ENCODE peak calls at places on chromosomes 1 and 21, in ten cellular contexts. J is CD8-positive, alpha-beta memory T cell; B is heart left ventricle; Y is fibroblast of lung; T is left lung; S is upper lobe of right lung; E is lower lobe of right lung; R is foreskin keratinocyte; U is A549; D is right atrium auricular region. A is an unnamed sample.
A peak's percentile ranks its signal among the peaks of the same experiment; 100 is the strongest.

GRCh38 chr1:43843684-43844083 is 89.9 kb upstream of the ARTN start:
- DNase-seq in J (no peak), B (no peak), Y (no peak), T (no peak), S (no peak), E (no peak), R (no peak), U (no peak), D (no peak), A (no peak)

GRCh38 chr1:227915564-227916553 is 31.9 kb downstream of the WNT9A start:
- DNase-seq in J (no peak), B (no peak), Y (no peak), T (no peak), S (no peak), E (no peak), R (peak; percentile 86), U (no peak), D (no peak), A (no peak)

GRCh38 chr21:26595971-26596370 is 22.9 kb upstream of the CYYR1 start:
- DNase-seq in J (no peak), B (no peak), Y (no peak), T (no peak), S (no peak), E (no peak), R (no peak), U (no peak), D (no peak), A (no peak)

GRCh38 chr1:232980336-232980978 is 30.0 kb downstream of the NTPCR start:
- DNase-seq in J (no peak), B (no peak), Y (peak; percentile 61), T (no peak), S (no peak), E (no peak), R (peak; percentile 44), U (no peak), D (peak; percentile 59), A (no peak)

GRCh38 chr1:3611170-3612019 is at the start of gene MEGF6:
- DNase-seq in J (peak; percentile 51), B (peak; percentile 69), Y (peak; percentile 29), T (peak; percentile 89), S (peak; percentile 93), E (peak; percentile 85), R (no peak), U (peak; percentile 58), D (peak; percentile 64), A (peak; percentile 80)

GRCh38 chr1:153985984-153986761 is at the start of gene RAB13:
- DNase-seq in J (no peak), B (peak; percentile 92), Y (peak; percentile 83), T (peak; percentile 89), S (peak; percentile 93), E (peak; percentile 88), R (peak; percentile 69), U (peak; percentile 94), D (peak; percentile 90), A (peak; percentile 93)

GRCh38 chr1:19945914-19946313 is 22.5 kb upstream of the PLA2G2E start:
- DNase-seq in J (no peak), B (no peak), Y (no peak), T (no peak), S (no peak), E (no peak), R (no peak), U (no peak), D (no peak), A (no peak)

GRCh38 chr1:16032388-16033100 is 10.7 kb downstream of the CLCNKA start:
- DNase-seq in J (no peak), B (peak; percentile 90), Y (peak; percentile 79), T (peak; percentile 78), S (peak; percentile 90), E (peak; percentile 87), R (peak; percentile 47), U (peak; percentile 77), D (peak; percentile 89), A (peak; percentile 92)

GRCh38 chr1:63116016-63116415 is 206.4 kb upstream of the FOXD3 start:
- DNase-seq in J (no peak), B (no peak), Y (no peak), T (no peak), S (no peak), E (no peak), R (no peak), U (no peak), D (no peak), A (no peak)

GRCh38 chr1:65149753-65150463 is 1.9 kb downstream of the AK4 start:
- DNase-seq in J (no peak), B (no peak), Y (no peak), T (no peak), S (no peak), E (no peak), R (no peak), U (no peak), D (no peak), A (no peak)

GRCh38 chr1:185585770-185586169 is 148.4 kb upstream of the HMCN1 start:
- DNase-seq in J (no peak), B (no peak), Y (no peak), T (no peak), S (no peak), E (no peak), R (no peak), U (peak; percentile 44), D (no peak), A (no peak)

GRCh38 chr1:151537112-151537511 is 3.0 kb upstream of the TUFT1 start:
- DNase-seq in J (no peak), B (no peak), Y (peak; percentile 99), T (no peak), S (no peak), E (no peak), R (peak; percentile 96), U (peak; percentile 71), D (no peak), A (no peak)

GRCh38 chr1:50724626-50725286 is 235.3 kb downstream of the FAF1 start:
- DNase-seq in J (no peak), B (no peak), Y (no peak), T (no peak), S (no peak), E (no peak), R (no peak), U (no peak), D (no peak), A (no peak)

GRCh38 chr1:21100496-21100895 is 76.2 kb downstream of the EIF4G3 start:
- DNase-seq in J (no peak), B (peak; percentile 35), Y (no peak), T (no peak), S (no peak), E (no peak), R (no peak), U (no peak), D (no peak), A (no peak)

GRCh38 chr1:54297596-54298283 is 97.8 kb downstream of the MRPL37 start:
- DNase-seq in J (no peak), B (no peak), Y (no peak), T (no peak), S (no peak), E (no peak), R (no peak), U (no peak), D (no peak), A (no peak)

GRCh38 chr1:67723126-67723525 is 38.1 kb downstream of the GADD45A start:
- DNase-seq in J (no peak), B (no peak), Y (no peak), T (no peak), S (no peak), E (no peak), R (no peak), U (no peak), D (no peak), A (no peak)

GRCh38 chr1:67724928-67725560 is 40.0 kb downstream of the GADD45A start:
- DNase-seq in J (no peak), B (peak; percentile 77), Y (peak; percentile 97), T (no peak), S (no peak), E (no peak), R (peak; percentile 77), U (no peak), D (no peak), A (no peak)

GRCh38 chr1:67721650-67722291 is 36.8 kb downstream of the GADD45A start:
- DNase-seq in J (no peak), B (no peak), Y (peak; percentile 54), T (no peak), S (no peak), E (no peak), R (no peak), U (no peak), D (no peak), A (no peak)

GRCh38 chr1:67722292-67722944 is 37.4 kb downstream of the GADD45A start:
- DNase-seq in J (no peak), B (no peak), Y (peak; percentile 88), T (no peak), S (no peak), E (no peak), R (no peak), U (no peak), D (no peak), A (no peak)

DNA sequence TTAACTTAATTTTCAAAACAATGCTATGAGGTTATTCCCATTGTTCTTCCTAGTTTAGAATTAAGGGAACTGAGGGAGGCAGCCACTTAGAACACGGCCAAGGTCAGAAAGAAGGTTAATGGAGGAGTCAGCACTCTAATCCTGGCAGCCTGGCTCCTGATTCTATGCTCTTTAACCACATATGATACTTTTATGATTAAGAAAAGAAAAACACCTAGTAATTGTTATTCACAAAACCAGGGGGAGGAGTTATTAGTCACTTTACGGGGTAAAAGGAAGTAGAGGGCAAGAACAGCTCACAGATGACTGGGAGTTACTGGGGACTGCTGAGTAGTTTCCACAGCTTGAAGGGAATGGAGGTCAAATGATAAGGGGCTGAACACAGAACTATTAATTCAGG is 38.6 kb downstream of the GADD45A start:
- DNase-seq in J (no peak), B (no peak), Y (peak; percentile 87), T (no peak), S (no peak), E (no peak), R (peak; percentile 88), U (no peak), D (no peak), A (no peak)
- H3K27ac ChIP-seq in J (no peak overlapping the region), B (peak overlapping the region; percentile 73), Y (no peak overlapping the region), T (no peak overlapping the region), S (no peak overlapping the region), E (no peak overlapping the region), R (peak overlapping the region; percentile 67), U (peak overlapping the region; percentile 68), D (peak overlapping the region; percentile 8), A (peak overlapping the region; percentile 48)

GRCh38 chr1:12555411-12556367 is 62.3 kb downstream of the DHRS3 start:
- DNase-seq in J (no peak), B (no peak), Y (no peak), T (peak; percentile 25), S (peak; percentile 57), E (peak; percentile 46), R (no peak), U (no peak), D (no peak), A (peak; percentile 56)
- H3K27ac ChIP-seq in J (no peak overlapping the region), B (peak overlapping the region; percentile 77), Y (no peak overlapping the region), T (peak overlapping the region; percentile 82), S (peak overlapping the region; percentile 71), E (peak overlapping the region; percentile 72), R (no peak overlapping the region), U (peak overlapping the region; percentile 84), D (peak overlapping the region; percentile 75), A (peak overlapping the region; percentile 75)

GRCh38 chr1:117571496-117571895 is 34.4 kb upstream of the TENT5C start:
- DNase-seq in J (no peak), B (no peak), Y (no peak), T (no peak), S (no peak), E (no peak), R (no peak), U (no peak), D (no peak), A (no peak)
- H3K27ac ChIP-seq in J (no peak overlapping the region), B (no peak overlapping the region), Y (no peak overlapping the region), T (no peak overlapping the region), S (peak overlapping the region; percentile 47), E (peak overlapping the region; percentile 54), R (no peak overlapping the region), U (no peak overlapping the region), D (no peak overlapping the region), A (no peak overlapping the region)

GRCh38 chr21:43884012-43884860 is 19.2 kb downstream of the AGPAT3 start:
- DNase-seq in J (no peak), B (no peak), Y (peak; percentile 48), T (peak; percentile 65), S (peak; percentile 61), E (no peak), R (peak; percentile 37), U (no peak), D (no peak), A (no peak)
- H3K27ac ChIP-seq in J (peak overlapping the region; percentile 84), B (peak overlapping the region; percentile 26), Y (no peak overlapping the region), T (peak overlapping the region; percentile 19), S (no peak overlapping the region), E (peak overlapping the region; percentile 56), R (no peak overlapping the region), U (peak overlapping the region; percentile 64), D (peak overlapping the region; percentile 68), A (peak overlapping the region; percentile 5)